ENCODE peak calls at places on chromosomes 12 and 14, in five cellular contexts. B is testis, K is transverse colon, U is thyroid gland, Z is breast epithelium. P is an unnamed sample.

GRCh38 chr14:64685364-64686130 is 18.7 kb upstream of the PLEKHG3 start:
- DNase-seq in B (no peak), U (no peak), K (no peak), Z (no peak), P (no peak)

GRCh38 chr14:65604946-65605345 is 192.4 kb downstream of the FUT8 start:
- DNase-seq in U (no peak), Z (no peak), K (no peak), B (no peak), P (no peak)

GRCh38 chr12:109734219-109735000 is 20.8 kb downstream of the FAM222A start:
- DNase-seq in Z (peak; percentile 14), B (no peak), U (no peak), K (peak; percentile 9), P (peak; percentile 37)

GRCh38 chr12:29023436-29024076 is 125.5 kb upstream of the FAR2 start:
- DNase-seq in K (no peak), Z (no peak), B (no peak), U (no peak), P (no peak)

GRCh38 chr14:90816686-90817436 is 631 bp upstream of the TTC7B start:
- DNase-seq in U (no peak), Z (no peak), K (no peak), B (no peak), P (no peak)

GRCh38 chr12:127381681-127382080 is 885.3 kb upstream of the TMEM132C start:
- DNase-seq in Z (no peak), B (no peak), K (no peak), U (no peak), P (no peak)

GRCh38 chr12:13223941-13224340 is 27.4 kb downstream of the EMP1 start:
- DNase-seq in B (no peak), Z (no peak), U (no peak), K (no peak), P (no peak)

GRCh38 chr14:68143341-68143807 is 323.8 kb downstream of the RAD51B start:
- DNase-seq in B (peak; percentile 85), U (peak; percentile 37), K (peak; percentile 61), Z (peak; percentile 68), P (peak; percentile 79)

GRCh38 chr14:89139404-89140247 is 277.4 kb downstream of the FOXN3 start:
- DNase-seq in B (no peak), K (no peak), U (no peak), Z (no peak), P (no peak)

GRCh38 chr14:74702293-74702692 is 10.6 kb downstream of the AREL1 start:
- DNase-seq in Z (no peak), B (no peak), U (no peak), K (no peak), P (no peak)

GRCh38 chr14:73787760-73788508 is 63.7 kb upstream of the PTGR2 start:
- DNase-seq in Z (no peak), U (no peak), K (no peak), B (no peak), P (no peak)

GRCh38 chr14:31360919-31361662 is 59.3 kb downstream of the HEATR5A start:
- DNase-seq in U (no peak), K (no peak), Z (no peak), B (no peak), P (no peak)

GRCh38 chr14:96629082-96629481 is 126.9 kb downstream of the PAPOLA start:
- DNase-seq in U (no peak), B (no peak), K (no peak), Z (no peak), P (no peak)

GRCh38 chr12:87848248-87848868 is 180.8 kb downstream of the C12orf50 start:
- DNase-seq in Z (no peak), K (no peak), U (no peak), B (peak; percentile 24), P (peak; percentile 28)

GRCh38 chr12:56724989-56725722 is at the start of gene NACA:
- DNase-seq in B (peak; percentile 100), Z (peak; percentile 98), K (peak; percentile 99), U (peak; percentile 99), P (peak; percentile 96)
- TF ChIP-seq POLR2A in B (peak; percentile 51), Z (peak; percentile 97), K (peak; percentile 98), U (peak; percentile 80), P (peak; percentile 96)

GRCh38 chr12:133130808-133131128 is 341 bp downstream of the ZNF10 start:
- DNase-seq in K (peak; percentile 45), Z (peak; percentile 56), B (peak; percentile 66), U (peak; percentile 60), P (no peak)
- H3K9me3 ChIP-seq in K (peaks cover 56% of the 10 kb centered on the region), Z (peaks cover 62% of the 10 kb centered on the region), B (no peaks in the 10 kb centered on the region), U (no peaks in the 10 kb centered on the region), P (peaks cover 38% of the 10 kb centered on the region)

DNA sequence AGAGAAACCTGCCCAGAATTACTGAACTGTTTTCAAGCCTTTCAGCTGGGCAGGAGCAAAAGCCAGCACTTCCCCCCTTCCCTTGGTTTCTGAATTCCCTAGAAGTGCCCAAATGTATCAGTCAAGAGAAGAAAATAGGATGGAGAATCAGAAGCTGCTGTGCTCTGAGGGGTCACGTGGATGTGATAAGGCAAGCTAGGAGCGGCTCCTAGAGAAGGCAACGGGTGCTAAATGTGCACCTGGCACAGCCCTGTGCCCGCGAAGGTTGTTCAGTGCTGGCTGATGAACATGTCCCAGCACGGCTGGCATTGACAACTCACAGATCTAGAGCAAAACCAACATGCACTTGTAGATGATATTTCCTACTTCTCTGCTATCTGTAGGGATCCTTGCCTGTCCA is 8.3 kb downstream of the EMG1 start:
- DNase-seq in K (no peak), U (peak; percentile 58), Z (no peak), B (no peak), P (no peak)
- H3K36me3 ChIP-seq in K (peaks cover 56% of the 10 kb centered on the region), U (peaks cover 52% of the 10 kb centered on the region), Z (peaks cover 4% of the 10 kb centered on the region), B (no peaks in the 10 kb centered on the region), P (peaks cover 36% of the 10 kb centered on the region)

DNA sequence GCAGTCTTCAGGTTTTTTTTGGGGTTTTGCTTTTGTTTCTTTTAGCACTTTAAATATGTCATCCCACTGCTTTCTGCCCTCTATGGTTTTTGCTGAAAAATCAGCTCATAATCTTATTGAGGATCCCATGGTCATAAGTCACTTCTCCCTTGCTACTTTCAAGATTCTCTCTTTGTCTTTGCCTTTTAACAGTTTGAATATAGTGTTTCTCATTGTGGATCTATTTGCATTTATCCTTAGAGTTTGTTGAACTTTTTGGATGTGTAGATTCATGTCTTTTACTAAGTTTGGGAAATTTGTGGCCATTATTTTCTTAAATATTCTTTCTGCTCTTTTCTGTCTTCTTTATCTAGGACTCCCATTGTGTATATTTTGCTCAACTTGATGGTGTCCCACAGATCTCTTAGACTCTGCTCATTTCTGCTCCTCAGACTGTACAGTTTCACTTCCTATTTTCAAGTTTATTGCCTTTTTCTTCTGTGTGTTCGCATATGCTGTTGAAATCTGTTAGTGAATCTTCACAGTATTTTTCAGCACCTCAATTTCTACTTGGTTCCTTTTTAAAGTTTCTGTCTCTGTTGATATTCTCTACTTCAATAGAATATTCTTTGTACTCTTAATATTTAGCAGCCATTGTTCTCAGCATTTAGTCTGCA is 70.8 kb downstream of the WNK1 start:
- DNase-seq in K (no peak), Z (no peak), B (no peak), U (no peak), P (no peak)
- TF ChIP-seq POLR2A in K (no peak), Z (no peak), B (no peak), U (no peak), P (no peak)

GRCh38 chr14:46147486-46147885 is 504.1 kb downstream of the RPL10L start:
- DNase-seq in Z (no peak), U (no peak), B (no peak), K (no peak), P (no peak)
- H3K9me3 ChIP-seq in Z (no peaks in the 10 kb centered on the region), U (no peaks in the 10 kb centered on the region), B (no peaks in the 10 kb centered on the region), K (no peaks in the 10 kb centered on the region), P (no peaks in the 10 kb centered on the region)

GRCh38 chr14:102279282-102279681 is 25.7 kb downstream of the MOK start:
- DNase-seq in B (no peak), U (no peak), Z (no peak), K (no peak), P (no peak)
- H3K36me3 ChIP-seq in B (no peaks in the 10 kb centered on the region), U (peaks cover 5% of the 10 kb centered on the region), Z (no peaks in the 10 kb centered on the region), K (no peaks in the 10 kb centered on the region), P (no peaks in the 10 kb centered on the region)

DNA sequence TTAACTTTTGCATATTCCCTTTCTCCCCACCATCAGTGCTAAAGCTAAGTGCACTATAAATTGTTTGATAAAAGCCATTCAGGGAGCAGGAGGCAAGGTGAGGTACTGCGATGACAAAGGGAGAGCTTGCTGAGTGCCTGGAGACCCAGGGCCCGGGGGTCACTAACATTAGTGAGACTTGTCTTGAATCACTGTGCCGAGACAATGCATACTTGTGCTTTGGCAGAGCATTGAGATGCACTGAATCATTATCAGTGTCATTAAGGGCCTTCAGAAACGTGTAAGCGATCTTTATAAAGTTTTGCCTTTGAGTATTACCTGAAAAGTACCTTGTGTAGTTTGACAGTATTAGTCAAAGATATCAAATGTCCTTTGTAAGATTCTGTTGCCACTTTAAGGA is 447.5 kb downstream of the PCNX1 start:
- DNase-seq in K (no peak), U (no peak), B (no peak), Z (no peak), P (no peak)
- TF ChIP-seq POLR2A in K (no peak), U (no peak), B (no peak), Z (no peak), P (no peak)